ENCODE peak calls at places on chromosomes 2 and 18, in ten cellular contexts. W, D, J, L, S, I, X, G, T and Y are unnamed samples.

GRCh38 chr2:6314218-6314855 is 551.4 kb downstream of the CMPK2 start:
- DNase-seq in S (no peak), D (no peak), J (no peak), T (no peak), I (no peak), G (no peak), W (no peak), L (no peak), X (no peak), Y (no peak)

GRCh38 chr2:233124449-233125080 is 64.4 kb downstream of the INPP5D start:
- DNase-seq in G (no peak), S (no peak), I (no peak), L (no peak), D (peak), J (peak), T (no peak), W (no peak), X (peak), Y (no peak)

GRCh38 chr2:46835520-46835919 is 80.1 kb downstream of the MCFD2 start:
- DNase-seq in I (no peak), L (no peak), T (no peak), X (no peak), S (no peak), D (no peak), W (no peak), J (no peak), G (no peak), Y (no peak)

GRCh38 chr2:149741646-149742045 is 154.1 kb upstream of the MMADHC start:
- DNase-seq in S (no peak), L (peak), J (no peak), W (peak), I (peak), X (no peak), T (no peak), D (no peak), G (no peak), Y (no peak)

GRCh38 chr2:230326453-230327417 is at the start of gene SP140L:
- DNase-seq in D (peak), J (peak), G (peak), L (peak), S (no peak), I (peak), T (peak), W (peak), X (peak), Y (peak)

GRCh38 chr2:9392895-9393757 is 30.2 kb downstream of the ITGB1BP1 start:
- DNase-seq in J (no peak), W (no peak), D (peak), S (peak), I (peak), L (no peak), X (no peak), G (peak), T (no peak), Y (no peak)

GRCh38 chr2:98901702-98902101 is 34.3 kb downstream of the CRACDL start:
- DNase-seq in I (no peak), T (peak), W (no peak), S (no peak), G (no peak), X (no peak), J (no peak), D (peak), L (no peak), Y (no peak)

GRCh38 chr2:74458957-74459290 is 686 bp downstream of the WBP1 start:
- DNase-seq in T (no peak), W (no peak), L (no peak), D (no peak), J (no peak), G (no peak), S (no peak), X (no peak), I (no peak), Y (no peak)

GRCh38 chr18:907171-907879 is 2.7 kb downstream of the ADCYAP1 start:
- DNase-seq in S (peak), G (peak), I (no peak), D (peak), W (peak), X (peak), J (no peak), T (peak), L (no peak), Y (no peak)

GRCh38 chr2:228768818-228769217 is 502.3 kb downstream of the PID1 start:
- DNase-seq in G (no peak), S (no peak), T (no peak), D (no peak), L (peak), J (no peak), W (peak), I (peak), X (no peak), Y (no peak)

GRCh38 chr2:181810823-181811695 is 80.5 kb upstream of the ITPRID2 start:
- DNase-seq in X (no peak), L (peak), I (peak), T (no peak), J (no peak), S (no peak), G (no peak), W (peak), D (no peak), Y (no peak)

GRCh38 chr2:62398295-62398855 is 107.6 kb downstream of the TMEM17 start:
- DNase-seq in L (no peak), S (no peak), W (no peak), G (no peak), D (no peak), X (peak), I (no peak), J (peak), T (no peak), Y (no peak)

GRCh38 chr2:173979721-173980351 is 14.7 kb upstream of the SP3 start:
- DNase-seq in J (no peak), X (no peak), S (no peak), T (no peak), L (peak), G (no peak), I (peak), D (no peak), W (no peak), Y (no peak)

GRCh38 chr2:24822049-24822706 is 29.0 kb downstream of the CENPO start:
- DNase-seq in G (no peak), L (no peak), X (no peak), S (no peak), T (no peak), D (no peak), W (no peak), J (no peak), I (no peak), Y (peak)

GRCh38 chr2:172889767-172890430 is 154.3 kb downstream of the RAPGEF4 start:
- DNase-seq in D (no peak), J (no peak), S (no peak), W (no peak), T (no peak), I (no peak), G (no peak), X (no peak), L (no peak), Y (no peak)

GRCh38 chr18:48826806-48827205 is 124.0 kb downstream of the SMAD7 start:
- DNase-seq in J (no peak), X (no peak), D (peak), T (peak), W (no peak), G (peak), I (no peak), L (no peak), S (no peak), Y (no peak)

GRCh38 chr2:192500550-192501200 is 305.9 kb upstream of the TMEFF2 start:
- DNase-seq in W (peak), I (peak), L (peak), G (no peak), D (no peak), S (no peak), J (no peak), T (no peak), X (no peak), Y (no peak)

GRCh38 chr2:8573234-8573941 is 108.5 kb upstream of the ID2 start:
- DNase-seq in W (no peak), I (no peak), S (no peak), J (no peak), G (no peak), X (no peak), L (no peak), T (peak), D (no peak), Y (no peak)

GRCh38 chr18:3877678-3878077 is 427.7 kb downstream of the TGIF1 start:
- DNase-seq in D (no peak), W (no peak), J (no peak), X (no peak), S (no peak), T (no peak), I (peak), L (peak), G (no peak), Y (no peak)

GRCh38 chr2:24359701-24360049 is 661 bp downstream of the ITSN2 start:
- DNase-seq in J (peak), D (peak), S (peak), W (peak), X (no peak), T (peak), L (no peak), G (peak), I (peak), Y (peak)

GRCh38 chr2:171522057-171522803 is at the start of gene CYBRD1:
- DNase-seq in L (peak), G (peak), I (peak), J (peak), T (peak), X (peak), W (peak), D (peak), S (no peak), Y (no peak)

GRCh38 chr2:43758738-43759137 is 15.1 kb upstream of the DYNC2LI1 start:
- DNase-seq in X (no peak), S (no peak), L (no peak), W (no peak), D (no peak), G (peak), I (peak), J (no peak), T (no peak), Y (no peak)

GRCh38 chr18:79814373-79814772 is 16.6 kb downstream of the KCNG2 start:
- DNase-seq in W (no peak), X (no peak), J (no peak), L (no peak), S (no peak), T (peak), G (no peak), I (no peak), D (no peak), Y (no peak)

GRCh38 chr2:240619506-240620148 is 5.7 kb upstream of the GPR35 start:
- DNase-seq in X (peak), J (no peak), W (no peak), L (no peak), I (no peak), D (no peak), G (peak), S (no peak), T (no peak), Y (no peak)

GRCh38 chr2:55115795-55116597 is 65.7 kb upstream of the RTN4 start:
- DNase-seq in G (no peak), X (no peak), T (peak), L (peak), W (no peak), S (no peak), D (no peak), I (peak), J (no peak), Y (no peak)

GRCh38 chr2:101958071-101958470 is 33.7 kb upstream of the IL1R2 start:
- DNase-seq in L (no peak), S (no peak), T (no peak), J (no peak), G (no peak), I (peak), X (no peak), D (no peak), W (peak), Y (no peak)

GRCh38 chr18:62526098-62527025 is 3.5 kb downstream of the ZCCHC2 start:
- DNase-seq in I (peak), T (peak), X (peak), J (peak), W (peak), D (peak), G (peak), S (peak), L (peak), Y (peak)

GRCh38 chr2:69200107-69200520 is 186.9 kb downstream of the GFPT1 start:
- DNase-seq in T (peak), J (no peak), S (no peak), X (no peak), I (peak), D (no peak), G (no peak), L (peak), W (no peak), Y (no peak)

DNA sequence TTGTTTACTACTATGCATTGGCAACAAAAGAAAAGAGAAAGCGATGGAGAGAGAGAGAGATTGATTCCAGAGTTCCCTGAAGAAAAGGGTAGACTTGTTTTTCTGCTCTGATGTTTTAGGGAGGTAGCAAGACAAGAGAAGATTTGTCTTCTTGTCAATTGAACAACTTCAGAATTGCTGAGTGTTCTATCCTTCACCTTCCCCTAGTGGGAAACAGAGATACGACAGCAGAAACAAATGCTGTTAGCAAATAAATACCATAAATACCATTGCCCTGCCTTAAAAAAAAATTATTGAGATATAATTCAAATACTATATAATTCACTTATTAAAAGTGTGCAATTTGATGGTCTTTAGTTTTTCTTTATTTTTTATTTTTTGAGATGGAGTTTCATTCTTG is 26.2 kb upstream of the CCDC150 start:
- DNase-seq in L (no peak), G (no peak), W (no peak), J (no peak), X (no peak), D (no peak), T (no peak), S (no peak), I (no peak), Y (no peak)
- TF ChIP-seq CTCF in L (no peak), G (no peak), W (no peak), J (no peak), X (no peak), D (no peak), T (no peak), S (no peak), I (peak), Y (no peak)

GRCh38 chr18:69638056-69638455 is 237.4 kb downstream of the DOK6 start:
- DNase-seq in X (no peak), L (no peak), D (no peak), G (no peak), J (no peak), I (no peak), S (no peak), W (no peak), T (no peak), Y (no peak)

GRCh38 chr18:69631281-69631680 is 230.6 kb downstream of the DOK6 start:
- DNase-seq in W (no peak), I (no peak), S (no peak), L (no peak), X (no peak), T (no peak), G (no peak), J (no peak), D (no peak), Y (no peak)

GRCh38 chr18:69635482-69635881 is 234.8 kb downstream of the DOK6 start:
- DNase-seq in T (no peak), G (no peak), X (no peak), S (no peak), I (no peak), J (no peak), L (no peak), D (no peak), W (no peak), Y (no peak)

DNA sequence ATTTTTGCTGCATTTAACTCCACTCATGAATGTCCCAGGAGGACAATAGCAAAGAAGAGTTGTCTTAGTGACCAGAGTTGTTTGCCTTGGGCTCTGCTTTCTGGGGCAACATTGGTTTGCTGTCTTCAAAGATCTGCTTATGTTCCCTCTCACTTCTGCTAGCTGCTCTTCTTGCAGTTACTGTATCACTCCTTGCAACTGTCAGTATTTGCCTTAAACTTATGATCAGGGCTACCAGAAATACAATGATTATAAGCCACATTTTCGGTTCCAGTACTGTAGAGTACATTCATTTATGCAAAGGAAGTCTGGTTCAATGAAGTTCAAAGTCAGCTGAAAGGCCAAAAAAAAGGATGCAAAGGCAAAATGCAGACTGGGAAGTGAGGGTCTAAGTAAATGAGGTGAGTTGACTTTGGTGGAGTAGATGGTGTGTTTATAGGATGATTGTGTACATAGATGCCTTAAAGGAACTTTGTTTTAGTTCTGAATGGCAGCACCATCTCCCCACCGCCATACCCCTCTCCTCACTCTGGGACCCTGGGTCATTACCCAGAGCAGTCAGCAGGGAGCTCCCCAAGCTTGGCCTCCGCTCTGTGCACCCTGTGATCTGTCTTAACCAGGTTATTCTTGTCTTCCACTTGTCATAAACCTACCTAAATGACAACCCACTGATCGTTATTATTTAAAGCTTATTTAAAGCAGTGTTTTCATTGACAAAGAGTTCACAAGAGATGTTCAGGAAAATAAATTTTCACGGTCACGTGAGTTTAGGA is 236.0 kb downstream of the DOK6 start:
- DNase-seq in D (no peak), T (no peak), S (peak), I (no peak), X (peak), G (no peak), J (no peak), W (no peak), L (no peak), Y (no peak)
- TF ChIP-seq CTCF in D (no peak), T (no peak), S (no peak), I (peak), X (peak), G (peak), J (no peak), W (no peak), L (peak), Y (no peak)

GRCh38 chr2:32008811-32009478 is 1.9 kb downstream of the MEMO1 start:
- DNase-seq in S (no peak), I (peak), T (peak), J (no peak), W (no peak), D (no peak), L (peak), G (no peak), X (no peak), Y (peak)

GRCh38 chr2:32009479-32010256 is 1.1 kb downstream of the MEMO1 start:
- DNase-seq in S (peak), J (peak), G (peak), D (peak), W (peak), L (no peak), X (peak), I (peak), T (peak), Y (peak)

GRCh38 chr2:32012872-32013271 is 2.1 kb upstream of the MEMO1 start:
- DNase-seq in J (no peak), L (no peak), D (no peak), T (no peak), S (no peak), X (no peak), W (no peak), I (no peak), G (no peak), Y (no peak)

GRCh38 chr2:32011566-32011960 is 755 bp upstream of the MEMO1 start:
- DNase-seq in L (no peak), T (peak), X (no peak), G (no peak), J (no peak), I (no peak), D (no peak), S (no peak), W (no peak), Y (peak)

DNA sequence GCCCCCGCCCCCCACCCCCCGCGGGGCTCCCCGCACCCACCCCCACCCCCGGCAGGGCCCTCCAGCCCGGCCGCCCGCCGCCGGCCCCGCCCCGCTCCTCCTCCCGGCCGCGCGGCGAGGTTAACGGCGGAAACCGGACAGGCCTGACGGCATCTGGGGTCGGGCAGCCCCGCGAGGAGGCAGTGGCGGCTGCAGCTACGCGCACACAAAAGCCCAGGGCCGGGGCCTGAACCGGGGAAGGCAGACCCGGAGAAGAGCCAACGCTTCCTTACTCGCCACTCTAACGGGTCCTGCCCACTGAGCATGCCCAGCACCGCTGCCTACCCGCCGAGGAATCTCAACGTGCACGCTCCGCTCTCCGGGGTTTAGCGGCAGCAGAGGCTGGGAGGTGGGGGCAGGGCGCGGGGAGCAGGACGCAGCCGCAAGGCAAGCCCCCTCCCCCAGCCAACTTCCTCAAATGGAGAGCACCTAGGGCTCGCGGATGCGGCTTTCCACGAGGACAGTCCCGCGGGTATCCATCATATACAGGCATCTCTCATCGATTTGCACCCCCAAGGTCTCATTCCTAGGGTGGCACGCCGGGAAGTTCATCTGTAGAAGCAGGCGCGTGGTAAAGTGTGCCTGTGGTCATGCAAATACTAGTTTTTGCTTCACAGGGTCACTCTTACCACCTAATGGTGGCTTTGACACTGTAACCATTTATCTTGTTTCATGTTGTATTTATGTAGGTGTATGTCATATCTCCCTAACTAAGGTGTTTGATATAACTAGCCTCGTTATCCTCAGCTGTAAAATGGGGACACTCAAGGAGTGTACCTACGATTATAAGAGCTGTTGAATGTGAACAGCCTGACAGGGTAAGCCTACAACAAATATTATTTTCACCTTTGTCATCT is at the start of gene MEMO1:
- DNase-seq in G (peak), T (peak), I (peak), W (peak), S (peak), D (peak), L (peak), X (peak), J (peak), Y (peak)
- TF ChIP-seq CTCF in G (no peak), T (no peak), I (no peak), W (no peak), S (no peak), D (peak), L (peak), X (no peak), J (no peak), Y (no peak)

GRCh38 chr2:48562281-48562680 is 32.3 kb downstream of the STON1 start:
- DNase-seq in S (no peak), T (peak), L (no peak), G (no peak), D (no peak), J (no peak), I (no peak), W (no peak), X (no peak), Y (no peak)

GRCh38 chr2:48568551-48568950 is 38.6 kb downstream of the STON1 start:
- DNase-seq in D (no peak), X (no peak), J (no peak), T (no peak), L (no peak), I (peak), S (no peak), W (no peak), G (no peak), Y (no peak)

GRCh38 chr2:48567671-48568070 is 37.7 kb downstream of the STON1 start:
- DNase-seq in T (no peak), S (no peak), J (no peak), X (no peak), W (no peak), D (no peak), I (peak), L (no peak), G (no peak), Y (no peak)

GRCh38 chr2:48569433-48569832 is 39.5 kb downstream of the STON1 start:
- DNase-seq in J (no peak), G (no peak), D (no peak), L (no peak), X (no peak), I (peak), T (no peak), W (no peak), S (no peak), Y (no peak)

DNA sequence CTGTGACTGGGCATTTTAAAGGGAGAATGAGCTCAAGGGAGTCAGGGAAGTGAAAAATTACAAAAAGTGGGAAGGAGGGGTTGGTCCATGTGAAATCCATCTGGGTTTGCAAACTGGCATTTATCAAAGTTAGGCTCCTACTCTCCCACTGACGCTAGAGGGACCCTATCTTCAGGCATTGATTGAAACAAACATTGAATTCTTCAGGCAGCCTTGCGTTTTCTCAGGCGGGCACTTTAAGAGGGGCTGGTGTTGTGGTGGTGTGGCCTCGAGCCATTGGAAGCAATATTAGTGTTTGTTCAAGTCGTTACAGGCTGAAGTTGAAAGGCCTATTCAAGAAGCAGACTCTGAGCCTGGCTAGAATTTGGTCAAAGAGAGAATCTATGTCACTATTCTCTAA is 36.6 kb downstream of the STON1 start:
- DNase-seq in L (peak), T (no peak), X (no peak), J (no peak), W (no peak), I (peak), S (no peak), G (no peak), D (no peak), Y (no peak)
- TF ChIP-seq CTCF in L (peak), T (no peak), X (no peak), J (no peak), W (no peak), I (peak), S (no peak), G (no peak), D (peak), Y (no peak)